ENCODE peak calls at places on chromosomes 12 and 14, in nine cellular contexts. One of them, this sample, is unnamed.

GRCh38 chr12:78666584-78666983 is 198.0 kb upstream of the SYT1 start:
- DNase-seq in sigmoid colon: no peak
- DNase-seq in GM12878: no peak
- DNase-seq in HCT116: no peak
- DNase-seq in HepG2: no peak
- DNase-seq in transverse colon: no peak
- DNase-seq in endothelial cell of umbilical vein: no peak
- DNase-seq in GM23338: no peak
- DNase-seq in stomach: no peak
- DNase-seq in this sample: no peak

GRCh38 chr12:38905480-38906351 is at the start of gene CPNE8:
- DNase-seq in HepG2: no peak
- DNase-seq in endothelial cell of umbilical vein: peak; percentile 79
- DNase-seq in HCT116: peak; percentile 48
- DNase-seq in GM12878: peak; percentile 48
- DNase-seq in stomach: peak; percentile 61
- DNase-seq in GM23338: peak; percentile 68
- DNase-seq in sigmoid colon: peak; percentile 95
- DNase-seq in transverse colon: peak; percentile 84
- DNase-seq in this sample: peak; percentile 69

GRCh38 chr12:12081836-12082497 is 11.2 kb downstream of the BCL2L14 start:
- DNase-seq in sigmoid colon: no peak
- DNase-seq in GM12878: peak; percentile 39
- DNase-seq in HepG2: peak; percentile 70
- DNase-seq in transverse colon: peak; percentile 78
- DNase-seq in GM23338: peak; percentile 67
- DNase-seq in stomach: no peak
- DNase-seq in endothelial cell of umbilical vein: peak; percentile 79
- DNase-seq in HCT116: peak; percentile 29
- DNase-seq in this sample: no peak

GRCh38 chr12:48980389-48980952 is 2.3 kb downstream of the WNT1 start:
- DNase-seq in stomach: no peak
- DNase-seq in endothelial cell of umbilical vein: no peak
- DNase-seq in GM23338: peak; percentile 88
- DNase-seq in GM12878: no peak
- DNase-seq in HCT116: no peak
- DNase-seq in HepG2: no peak
- DNase-seq in sigmoid colon: no peak
- DNase-seq in transverse colon: peak; percentile 53
- DNase-seq in this sample: no peak

GRCh38 chr14:69050235-69051184 is 71.4 kb upstream of the ACTN1 start:
- DNase-seq in GM12878: no peak
- DNase-seq in endothelial cell of umbilical vein: peak; percentile 51
- DNase-seq in stomach: no peak
- DNase-seq in GM23338: peak; percentile 41
- DNase-seq in sigmoid colon: no peak
- DNase-seq in transverse colon: no peak
- DNase-seq in HCT116: no peak
- DNase-seq in HepG2: no peak
- DNase-seq in this sample: no peak

GRCh38 chr14:41872906-41873305 is 266.2 kb downstream of the LRFN5 start:
- DNase-seq in transverse colon: no peak
- DNase-seq in HepG2: no peak
- DNase-seq in HCT116: no peak
- DNase-seq in stomach: no peak
- DNase-seq in sigmoid colon: no peak
- DNase-seq in endothelial cell of umbilical vein: no peak
- DNase-seq in GM23338: no peak
- DNase-seq in GM12878: no peak
- DNase-seq in this sample: no peak

GRCh38 chr12:96210376-96211055 is 16.3 kb downstream of the ELK3 start:
- DNase-seq in GM12878: no peak
- DNase-seq in GM23338: no peak
- DNase-seq in HCT116: no peak
- DNase-seq in transverse colon: no peak
- DNase-seq in HepG2: no peak
- DNase-seq in endothelial cell of umbilical vein: peak; percentile 50
- DNase-seq in stomach: no peak
- DNase-seq in sigmoid colon: no peak
- DNase-seq in this sample: peak; percentile 14

GRCh38 chr12:20950248-20950647 is 139.7 kb downstream of the SLCO1B3 start:
- DNase-seq in transverse colon: no peak
- DNase-seq in HepG2: peak; percentile 6
- DNase-seq in endothelial cell of umbilical vein: peak; percentile 46
- DNase-seq in GM23338: peak; percentile 55
- DNase-seq in GM12878: peak; percentile 4
- DNase-seq in stomach: no peak
- DNase-seq in HCT116: peak; percentile 18
- DNase-seq in sigmoid colon: no peak
- DNase-seq in this sample: no peak

GRCh38 chr14:58904771-58905170 is 267.0 kb downstream of the DACT1 start:
- DNase-seq in endothelial cell of umbilical vein: no peak
- DNase-seq in GM23338: no peak
- DNase-seq in stomach: no peak
- DNase-seq in sigmoid colon: no peak
- DNase-seq in transverse colon: no peak
- DNase-seq in HepG2: no peak
- DNase-seq in GM12878: no peak
- DNase-seq in HCT116: no peak
- DNase-seq in this sample: no peak

GRCh38 chr12:60926256-60926655 is 1330.4 kb downstream of the SLC16A7 start:
- DNase-seq in GM12878: no peak
- DNase-seq in GM23338: no peak
- DNase-seq in stomach: no peak
- DNase-seq in HCT116: no peak
- DNase-seq in endothelial cell of umbilical vein: no peak
- DNase-seq in transverse colon: no peak
- DNase-seq in sigmoid colon: no peak
- DNase-seq in HepG2: no peak
- DNase-seq in this sample: no peak

GRCh38 chr12:118299791-118300460 is 72.8 kb downstream of the TAOK3 start:
- DNase-seq in GM12878: no peak
- DNase-seq in GM23338: no peak
- DNase-seq in HCT116: no peak
- DNase-seq in stomach: no peak
- DNase-seq in transverse colon: no peak
- DNase-seq in HepG2: no peak
- DNase-seq in sigmoid colon: no peak
- DNase-seq in endothelial cell of umbilical vein: no peak
- DNase-seq in this sample: no peak

GRCh38 chr12:26340649-26341048 is 145.3 kb downstream of the SSPN start:
- DNase-seq in endothelial cell of umbilical vein: no peak
- DNase-seq in HCT116: no peak
- DNase-seq in GM12878: peak; percentile 37
- DNase-seq in sigmoid colon: no peak
- DNase-seq in transverse colon: peak; percentile 19
- DNase-seq in GM23338: no peak
- DNase-seq in HepG2: no peak
- DNase-seq in stomach: no peak
- DNase-seq in this sample: no peak

DNA sequence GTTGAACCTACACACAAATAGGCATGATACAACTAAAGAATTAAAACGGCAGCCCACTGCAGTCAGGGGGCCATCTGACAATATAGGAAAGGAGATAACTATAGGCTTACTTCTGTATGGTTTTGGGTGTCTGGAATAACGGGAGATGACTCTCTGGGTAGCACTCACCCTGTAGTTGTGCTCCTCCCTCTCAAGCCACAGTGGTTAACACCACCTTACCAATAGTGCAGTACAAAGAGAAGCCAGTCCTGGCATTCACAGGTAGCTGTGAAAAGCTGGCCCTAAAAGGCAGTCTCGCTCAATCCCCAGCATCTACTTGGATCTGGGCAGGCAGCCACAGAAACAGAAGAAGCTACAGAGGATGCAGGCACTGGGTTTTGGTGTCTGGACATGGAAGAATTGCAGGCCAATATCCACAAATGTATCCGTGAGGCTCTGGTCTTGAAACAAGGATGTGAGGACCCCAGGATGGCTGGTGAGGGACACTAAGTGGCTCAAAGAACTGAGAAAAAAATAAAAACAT is 93.0 kb downstream of the DPF3 start:
- DNase-seq in HCT116: no peak
- DNase-seq in HepG2: no peak
- DNase-seq in stomach: no peak
- DNase-seq in transverse colon: no peak
- DNase-seq in GM12878: no peak
- DNase-seq in sigmoid colon: no peak
- DNase-seq in endothelial cell of umbilical vein: no peak
- DNase-seq in GM23338: no peak
- DNase-seq in this sample: no peak
- TF ChIP-seq POLR2AphosphoS5 in HCT116: no peak
- TF ChIP-seq POLR2AphosphoS5 in HepG2: no peak
- TF ChIP-seq POLR2AphosphoS5 in stomach: no peak
- TF ChIP-seq POLR2AphosphoS5 in transverse colon: no peak
- TF ChIP-seq POLR2AphosphoS5 in GM12878: no peak
- TF ChIP-seq POLR2AphosphoS5 in sigmoid colon: no peak
- TF ChIP-seq POLR2AphosphoS5 in endothelial cell of umbilical vein: no peak
- TF ChIP-seq POLR2AphosphoS5 in GM23338: no peak
- TF ChIP-seq POLR2AphosphoS5 in this sample: no peak

GRCh38 chr12:6934110-6934509 is 6.4 kb downstream of the ATN1 start:
- DNase-seq in endothelial cell of umbilical vein: peak; percentile 56
- DNase-seq in stomach: no peak
- DNase-seq in sigmoid colon: no peak
- DNase-seq in GM12878: no peak
- DNase-seq in HepG2: no peak
- DNase-seq in GM23338: no peak
- DNase-seq in HCT116: no peak
- DNase-seq in transverse colon: no peak
- DNase-seq in this sample: peak; percentile 67
- H3K4me1 ChIP-seq in endothelial cell of umbilical vein: peaks cover 37% of the 10 kb centered on the region
- H3K4me1 ChIP-seq in stomach: peaks cover 97% of the 10 kb centered on the region
- H3K4me1 ChIP-seq in sigmoid colon: peaks cover 83% of the 10 kb centered on the region
- H3K4me1 ChIP-seq in GM12878: peaks cover 14% of the 10 kb centered on the region
- H3K4me1 ChIP-seq in HepG2: peaks cover 50% of the 10 kb centered on the region
- H3K4me1 ChIP-seq in GM23338: peaks cover 29% of the 10 kb centered on the region
- H3K4me1 ChIP-seq in HCT116: peaks cover 10% of the 10 kb centered on the region
- H3K4me1 ChIP-seq in transverse colon: peaks cover 66% of the 10 kb centered on the region
- H3K4me1 ChIP-seq in this sample: peaks cover 8% of the 10 kb centered on the region

GRCh38 chr12:6538420-6539275 is 4.3 kb downstream of the GAPDH start:
- DNase-seq in HepG2: peak; percentile 6
- DNase-seq in HCT116: no peak
- DNase-seq in GM12878: no peak
- DNase-seq in stomach: no peak
- DNase-seq in GM23338: peak; percentile 49
- DNase-seq in sigmoid colon: peak; percentile 56
- DNase-seq in transverse colon: no peak
- DNase-seq in endothelial cell of umbilical vein: no peak
- DNase-seq in this sample: no peak

GRCh38 chr12:6541371-6542165 is 7.3 kb downstream of the GAPDH start:
- DNase-seq in endothelial cell of umbilical vein: no peak
- DNase-seq in transverse colon: no peak
- DNase-seq in GM12878: no peak
- DNase-seq in HCT116: no peak
- DNase-seq in stomach: no peak
- DNase-seq in HepG2: no peak
- DNase-seq in GM23338: no peak
- DNase-seq in sigmoid colon: peak; percentile 63
- DNase-seq in this sample: no peak

GRCh38 chr12:6539276-6540134 is 5.2 kb downstream of the GAPDH start:
- DNase-seq in HepG2: no peak
- DNase-seq in transverse colon: no peak
- DNase-seq in stomach: no peak
- DNase-seq in GM12878: no peak
- DNase-seq in GM23338: peak; percentile 17
- DNase-seq in endothelial cell of umbilical vein: no peak
- DNase-seq in HCT116: no peak
- DNase-seq in sigmoid colon: peak; percentile 68
- DNase-seq in this sample: no peak

GRCh38 chr12:6542209-6543009 is 8.1 kb downstream of the GAPDH start:
- DNase-seq in GM23338: no peak
- DNase-seq in HepG2: peak; percentile 94
- DNase-seq in endothelial cell of umbilical vein: no peak
- DNase-seq in stomach: no peak
- DNase-seq in sigmoid colon: peak; percentile 63
- DNase-seq in transverse colon: peak; percentile 85
- DNase-seq in GM12878: no peak
- DNase-seq in HCT116: no peak
- DNase-seq in this sample: no peak

DNA sequence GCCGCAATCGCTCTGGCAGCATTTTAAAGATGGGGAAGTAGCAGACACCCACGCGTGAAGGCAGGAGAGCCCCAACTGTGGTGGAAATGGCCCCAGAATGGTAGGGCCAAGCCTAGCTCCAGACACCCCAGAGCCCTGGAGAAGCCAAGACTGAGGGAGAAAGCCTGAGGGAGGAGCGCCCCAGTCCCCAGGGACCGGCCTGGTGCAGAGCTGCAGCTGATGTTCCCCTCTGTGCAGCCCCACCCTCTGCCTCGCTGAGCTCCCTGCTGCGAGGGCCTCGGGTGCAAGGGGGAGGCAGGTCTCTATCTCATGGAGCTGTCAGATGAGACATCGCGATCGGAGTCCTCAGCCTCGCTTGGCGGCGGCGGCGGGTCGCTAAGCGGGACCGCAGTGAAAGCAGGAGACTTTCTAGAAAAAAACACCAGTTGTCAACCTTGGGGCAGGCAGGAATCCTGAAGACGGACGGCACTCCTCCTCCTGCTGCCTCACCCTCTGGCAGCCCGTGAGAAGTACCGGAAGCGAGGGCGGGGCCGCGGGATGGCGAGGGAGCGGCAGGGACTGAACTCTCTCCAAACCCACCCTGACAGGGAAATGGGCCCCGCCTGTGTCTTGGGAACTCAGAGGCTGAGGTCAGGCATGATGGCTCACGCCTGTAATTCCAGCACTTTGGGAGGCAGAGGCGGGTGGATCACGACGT is 6.0 kb downstream of the GAPDH start:
- DNase-seq in HepG2: no peak
- DNase-seq in GM12878: no peak
- DNase-seq in transverse colon: peak; percentile 96
- DNase-seq in HCT116: peak; percentile 67
- DNase-seq in stomach: peak; percentile 78
- DNase-seq in GM23338: peak; percentile 95
- DNase-seq in sigmoid colon: peak; percentile 94
- DNase-seq in endothelial cell of umbilical vein: peak; percentile 73
- DNase-seq in this sample: peak; percentile 79
- TF ChIP-seq POLR2AphosphoS5 in HepG2: no peak
- TF ChIP-seq POLR2AphosphoS5 in GM12878: no peak
- TF ChIP-seq POLR2AphosphoS5 in transverse colon: peak; percentile 83
- TF ChIP-seq POLR2AphosphoS5 in HCT116: peak; percentile 14
- TF ChIP-seq POLR2AphosphoS5 in stomach: peak; percentile 86
- TF ChIP-seq POLR2AphosphoS5 in GM23338: no peak
- TF ChIP-seq POLR2AphosphoS5 in sigmoid colon: no peak
- TF ChIP-seq POLR2AphosphoS5 in endothelial cell of umbilical vein: no peak
- TF ChIP-seq POLR2AphosphoS5 in this sample: peak; percentile 64

DNA sequence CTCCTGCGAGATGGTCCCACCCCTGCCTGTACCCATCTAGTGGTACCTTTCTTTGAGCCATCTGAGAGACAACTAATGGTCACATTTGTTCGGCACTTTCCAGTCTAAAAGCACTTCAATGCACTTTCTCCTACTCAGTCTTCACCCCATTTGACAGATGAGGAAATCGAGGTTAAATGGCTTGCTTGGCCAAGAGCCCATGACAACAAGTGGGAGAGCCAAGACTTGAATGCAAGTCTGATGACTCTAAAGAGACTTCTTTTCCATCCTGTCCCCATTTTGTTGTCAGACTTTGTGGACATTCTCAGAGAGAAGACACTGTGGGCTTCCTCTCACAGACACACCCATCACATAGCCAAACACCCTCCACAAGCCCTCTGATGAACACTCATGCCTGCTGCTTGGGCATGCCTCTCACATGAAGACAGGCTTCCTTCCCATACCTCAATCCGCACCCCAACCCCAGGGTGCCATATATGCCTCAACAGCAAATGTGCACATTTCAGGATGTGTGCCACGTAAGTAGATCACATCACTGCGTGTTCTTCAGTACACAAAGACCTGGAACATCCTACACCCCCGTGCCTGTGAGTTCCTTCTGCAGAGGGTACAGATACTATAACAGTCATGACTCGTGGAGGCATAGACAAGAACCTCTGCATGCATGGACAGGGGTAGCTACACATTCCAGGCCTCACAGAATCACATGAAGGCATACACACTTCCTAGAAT is 806 bp downstream of the MYH7 start:
- DNase-seq in HCT116: no peak
- DNase-seq in GM23338: no peak
- DNase-seq in stomach: peak; percentile 9
- DNase-seq in sigmoid colon: peak; percentile 34
- DNase-seq in transverse colon: peak; percentile 1
- DNase-seq in HepG2: no peak
- DNase-seq in endothelial cell of umbilical vein: no peak
- DNase-seq in GM12878: no peak
- DNase-seq in this sample: no peak
- H3K4me1 ChIP-seq in HCT116: no peaks in the 10 kb centered on the region
- H3K4me1 ChIP-seq in GM23338: peaks cover 14% of the 10 kb centered on the region
- H3K4me1 ChIP-seq in stomach: no peaks in the 10 kb centered on the region
- H3K4me1 ChIP-seq in sigmoid colon: peaks cover 10% of the 10 kb centered on the region
- H3K4me1 ChIP-seq in transverse colon: no peaks in the 10 kb centered on the region
- H3K4me1 ChIP-seq in HepG2: peaks cover 43% of the 10 kb centered on the region
- H3K4me1 ChIP-seq in endothelial cell of umbilical vein: no peaks in the 10 kb centered on the region
- H3K4me1 ChIP-seq in GM12878: no peaks in the 10 kb centered on the region
- H3K4me1 ChIP-seq in this sample: no peaks in the 10 kb centered on the region